ENCODE peak calls at places on chromosomes 4 and X, in five cellular contexts. U, P, G, K and Y are unnamed samples.

GRCh38 chr4:20645231-20645630 is 55.0 kb upstream of the PACRGL start:
- DNase-seq in U (no peak), P (no peak), G (no peak), K (no peak), Y (no peak)

GRCh38 chr4:26321326-26322276 is 787 bp downstream of the RBPJ start:
- DNase-seq in U (peak; percentile 66), P (peak; percentile 5), G (peak; percentile 41), K (peak; percentile 42), Y (peak; percentile 5)

GRCh38 chr4:123399638-123400358 is 3.2 kb downstream of the SPRY1 start:
- DNase-seq in U (no peak), P (no peak), G (peak; percentile 42), K (no peak), Y (no peak)

GRCh38 chr4:67327245-67327860 is 217.9 kb downstream of the CENPC start:
- DNase-seq in U (peak; percentile 64), P (peak; percentile 64), G (peak; percentile 62), K (peak; percentile 63), Y (peak; percentile 57)

GRCh38 chrX:63746278-63746677 is 38.7 kb downstream of the ARHGEF9 start:
- DNase-seq in U (no peak), P (no peak), G (no peak), K (no peak), Y (no peak)

GRCh38 chr4:122576261-122577188 is 44.3 kb downstream of the IL21 start:
- DNase-seq in U (no peak), P (peak; percentile 46), G (peak; percentile 48), K (no peak), Y (peak; percentile 19)

GRCh38 chr4:128461300-128462103 is 173.9 kb upstream of the PGRMC2 start:
- DNase-seq in U (no peak), P (no peak), G (peak; percentile 95), K (no peak), Y (no peak)

GRCh38 chrX:12771445-12772069 is 19.7 kb upstream of the PRPS2 start:
- DNase-seq in U (peak; percentile 66), P (no peak), G (peak; percentile 33), K (peak; percentile 66), Y (peak; percentile 27)

GRCh38 chr4:82644731-82645126 is 82.9 kb upstream of the TMEM150C start:
- DNase-seq in U (no peak), P (no peak), G (no peak), K (no peak), Y (no peak)

GRCh38 chr4:48421101-48421500 is 62.0 kb upstream of the SLC10A4 start:
- DNase-seq in U (no peak), P (no peak), G (no peak), K (no peak), Y (no peak)

GRCh38 chr4:104524591-104524990 is 29.9 kb upstream of the CXXC4 start:
- DNase-seq in U (no peak), P (no peak), G (no peak), K (no peak), Y (no peak)

GRCh38 chr4:94533405-94534223 is 81.9 kb downstream of the PDLIM5 start:
- DNase-seq in U (no peak), P (no peak), G (peak; percentile 48), K (no peak), Y (no peak)
- TF ChIP-seq MAX in U (no peak), P (no peak), G (no peak), K (no peak), Y (no peak)

GRCh38 chrX:108121291-108121690 is 29.7 kb downstream of the ATG4A start:
- DNase-seq in U (no peak), P (no peak), G (no peak), K (no peak), Y (no peak)

GRCh38 chrX:108123591-108124366 is 32.2 kb downstream of the ATG4A start:
- DNase-seq in U (no peak), P (no peak), G (no peak), K (no peak), Y (no peak)

GRCh38 chrX:108117988-108118387 is 26.4 kb downstream of the ATG4A start:
- DNase-seq in U (no peak), P (no peak), G (no peak), K (no peak), Y (no peak)

GRCh38 chrX:108126661-108127060 is 35.1 kb downstream of the ATG4A start:
- DNase-seq in U (no peak), P (no peak), G (no peak), K (no peak), Y (no peak)

DNA sequence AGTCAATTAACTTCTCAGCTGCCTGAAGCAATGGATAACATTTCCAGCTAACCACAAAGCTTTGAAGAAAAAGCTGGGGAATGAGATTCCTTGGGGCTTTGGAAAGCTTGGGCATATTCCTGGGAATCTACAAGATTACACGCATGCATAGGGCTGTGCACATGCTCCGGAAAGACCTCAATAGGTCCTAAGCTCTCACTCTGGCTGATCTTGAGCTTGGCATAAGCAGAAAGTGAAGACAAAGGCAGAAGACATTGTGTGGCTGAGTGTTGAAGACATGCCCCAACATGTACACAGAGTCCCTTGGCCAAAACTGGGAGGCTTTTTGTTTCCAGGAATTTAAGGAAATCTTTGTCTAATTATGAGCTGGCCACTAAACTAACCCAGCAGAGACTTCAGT is 31.2 kb downstream of the ATG4A start:
- DNase-seq in U (no peak), P (no peak), G (peak; percentile 41), K (no peak), Y (no peak)
- TF ChIP-seq MAX in U (no peak), P (no peak), G (no peak), K (no peak), Y (no peak)

GRCh38 chr4:1452431-1453051 is 46.3 kb upstream of the NKX1-1 start:
- DNase-seq in U (no peak), P (no peak), G (no peak), K (no peak), Y (no peak)

GRCh38 chr4:1451106-1451751 is 45.0 kb upstream of the NKX1-1 start:
- DNase-seq in U (no peak), P (no peak), G (no peak), K (no peak), Y (no peak)

GRCh38 chr4:1449833-1450741 is 43.8 kb upstream of the NKX1-1 start:
- DNase-seq in U (no peak), P (no peak), G (no peak), K (no peak), Y (no peak)

GRCh38 chr4:1451752-1452122 is 45.5 kb upstream of the NKX1-1 start:
- DNase-seq in U (no peak), P (no peak), G (no peak), K (no peak), Y (no peak)

DNA sequence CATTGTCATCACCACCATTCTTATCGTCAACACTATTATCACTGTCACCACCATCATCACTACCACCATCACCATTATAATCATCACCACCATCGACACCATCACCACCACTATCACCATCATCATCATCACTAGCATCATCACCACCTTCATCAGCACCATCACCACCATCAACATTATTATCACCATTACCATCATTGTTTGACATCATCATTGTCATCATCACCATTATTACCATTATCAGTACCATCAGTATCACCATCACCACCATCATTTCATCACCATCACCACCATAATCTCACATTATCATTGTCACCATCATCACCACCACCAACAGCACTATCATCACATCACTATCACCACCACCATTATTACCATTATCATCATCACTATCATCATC is 47.5 kb upstream of the NKX1-1 start:
- DNase-seq in U (no peak), P (no peak), G (no peak), K (no peak), Y (no peak)
- TF ChIP-seq MAX in U (no peak), P (no peak), G (no peak), K (no peak), Y (no peak)

DNA sequence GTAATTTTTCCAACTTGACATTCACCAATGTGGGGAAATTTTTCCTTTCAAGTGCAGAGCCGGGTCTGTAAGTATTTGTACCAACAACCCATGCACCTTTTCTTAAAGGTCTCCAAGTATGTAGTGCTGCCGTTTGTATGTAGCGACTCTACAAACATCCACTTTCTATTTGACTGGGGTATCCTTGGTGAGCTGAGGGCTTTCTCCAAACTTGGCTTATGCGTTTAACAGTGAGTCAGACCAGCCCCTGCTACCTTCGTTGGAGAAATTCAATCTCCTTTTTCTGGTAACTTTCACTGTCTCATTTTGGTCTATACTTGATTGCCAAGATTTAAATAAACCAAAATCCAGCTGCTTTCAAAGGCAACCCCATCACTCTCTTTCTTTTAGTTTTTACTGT is 34.9 kb downstream of the MGST2 start:
- DNase-seq in U (no peak), P (no peak), G (no peak), K (no peak), Y (no peak)
- TF ChIP-seq MAX in U (no peak), P (no peak), G (no peak), K (no peak), Y (no peak)

GRCh38 chrX:44036336-44036735 is 63.1 kb upstream of the NDP start:
- DNase-seq in U (no peak), P (no peak), G (peak; percentile 59), K (no peak), Y (no peak)

GRCh38 chrX:44035576-44035975 is 62.4 kb upstream of the NDP start:
- DNase-seq in U (no peak), P (no peak), G (no peak), K (no peak), Y (no peak)

GRCh38 chrX:44032479-44032878 is 59.3 kb upstream of the NDP start:
- DNase-seq in U (no peak), P (no peak), G (no peak), K (no peak), Y (no peak)
- TF ChIP-seq MAX in U (no peak), P (no peak), G (no peak), K (no peak), Y (no peak)

DNA sequence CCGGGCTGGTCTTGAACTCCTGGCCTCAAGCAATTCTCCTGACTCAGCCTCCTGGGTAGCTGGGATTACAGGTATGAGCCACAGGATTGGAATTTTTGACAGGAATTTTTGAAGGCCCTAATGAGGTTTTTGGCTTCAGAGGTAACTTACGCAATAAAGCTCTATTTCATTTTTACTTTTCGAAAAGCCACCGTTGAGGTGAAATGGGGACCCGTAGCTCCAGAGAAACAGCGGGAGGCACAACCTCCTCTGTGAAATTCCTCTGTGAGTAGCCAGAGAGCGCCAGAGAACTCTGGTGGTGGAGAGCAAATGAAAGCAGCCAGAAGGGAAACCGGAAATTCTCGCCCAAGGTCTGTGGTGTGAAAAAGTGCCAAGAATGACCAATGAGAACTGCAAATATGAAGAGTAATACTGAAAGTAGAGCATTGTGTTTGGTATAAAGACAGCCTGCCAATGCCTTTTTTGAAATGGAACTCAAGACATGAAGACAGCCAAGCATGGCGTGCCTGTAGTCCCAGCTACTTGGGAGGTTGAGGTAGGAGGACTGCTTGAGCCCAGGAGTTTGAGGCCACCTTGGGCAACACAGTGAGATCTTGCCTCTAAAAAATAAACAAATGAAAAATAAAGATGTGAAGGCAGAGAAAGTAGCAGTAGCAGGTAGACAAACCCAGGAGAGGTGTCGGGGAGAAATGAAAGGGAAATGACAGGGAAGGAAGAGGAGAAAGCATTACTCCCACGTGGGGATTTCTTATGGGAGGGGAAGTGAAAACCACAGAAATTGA is 33.0 kb upstream of the TMEM131L start:
- DNase-seq in U (peak; percentile 62), P (peak; percentile 79), G (peak; percentile 45), K (peak; percentile 58), Y (peak; percentile 43)
- TF ChIP-seq MAX in U (no peak), P (no peak), G (no peak), K (no peak), Y (no peak)

DNA sequence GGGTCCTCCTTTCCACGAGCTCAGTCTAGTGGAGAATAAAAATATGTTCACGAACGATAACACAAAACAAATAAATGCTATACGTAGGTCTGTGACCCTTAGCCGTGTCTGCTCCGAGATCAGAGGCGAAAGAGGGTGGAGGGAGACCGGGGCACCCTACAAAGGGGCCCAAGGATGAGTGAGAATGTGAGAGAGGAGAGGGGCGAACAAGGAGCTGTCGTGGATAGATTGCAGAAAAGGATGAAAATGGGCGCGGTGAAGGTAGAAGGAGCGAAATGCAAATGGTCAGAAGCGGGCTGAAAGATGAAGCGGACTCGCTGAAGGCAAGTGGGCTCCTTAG is 6.2 kb upstream of the ZBTB33 start:
- DNase-seq in U (no peak), P (no peak), G (no peak), K (no peak), Y (no peak)
- TF ChIP-seq MAX in U (no peak), P (no peak), G (no peak), K (no peak), Y (no peak)